ENCODE peak calls at places on chromosomes 5 and 9, in four cellular contexts. T, N, X and L are unnamed samples.

GRCh38 chr5:138566792-138567191 is 8.4 kb downstream of the HSPA9 start:
- DNase-seq in T (no peak), N (no peak), X (no peak), L (no peak)

GRCh38 chr9:124849801-124850200 is 3.5 kb upstream of the WDR38 start:
- DNase-seq in T (no peak), N (peak; percentile 78), X (peak; percentile 79), L (no peak)

GRCh38 chr9:110066929-110067716 is 140.8 kb downstream of the C9orf152 start:
- DNase-seq in T (no peak), N (no peak), X (no peak), L (no peak)

GRCh38 chr9:82957526-82958379 is 105.2 kb downstream of the RASEF start:
- DNase-seq in T (no peak), N (peak; percentile 6), X (no peak), L (no peak)

GRCh38 chr9:72574156-72574810 is 52.9 kb downstream of the TMC1 start:
- DNase-seq in T (no peak), N (no peak), X (no peak), L (no peak)

GRCh38 chr5:160837749-160838593 is 14.0 kb downstream of the ATP10B start:
- DNase-seq in T (no peak), N (peak; percentile 1), X (peak; percentile 62), L (no peak)

GRCh38 chr9:133023117-133023890 is 7.5 kb upstream of the GTF3C5 start:
- DNase-seq in T (no peak), N (no peak), X (no peak), L (peak; percentile 66)

GRCh38 chr9:27865031-27865438 is 291.8 kb upstream of the C9orf72 start:
- DNase-seq in T (no peak), N (peak; percentile 50), X (peak; percentile 4), L (no peak)

GRCh38 chr5:180464603-180464970 is 29.6 kb upstream of the CNOT6 start:
- DNase-seq in T (no peak), N (no peak), X (no peak), L (no peak)

GRCh38 chr5:177447611-177448243 is 1.1 kb downstream of the PRR7 start:
- DNase-seq in T (peak; percentile 88), N (peak; percentile 60), X (peak; percentile 81), L (peak; percentile 43)

GRCh38 chr5:11273180-11273882 is 512.3 kb upstream of the DAP start:
- DNase-seq in T (no peak), N (peak; percentile 54), X (no peak), L (no peak)

GRCh38 chr5:88687253-88687955 is 195.6 kb downstream of the MEF2C start:
- DNase-seq in T (no peak), N (no peak), X (no peak), L (no peak)

GRCh38 chr9:99140685-99141314 is 35.9 kb downstream of the TGFBR1 start:
- DNase-seq in T (peak; percentile 87), N (peak; percentile 39), X (peak; percentile 76), L (peak; percentile 69)

GRCh38 chr9:19698960-19699359 is 89.9 kb downstream of the SLC24A2 start:
- DNase-seq in T (peak; percentile 73), N (no peak), X (no peak), L (no peak)

GRCh38 chr5:172870261-172870806 is 36.3 kb downstream of the ERGIC1 start:
- DNase-seq in T (no peak), N (peak; percentile 98), X (peak; percentile 85), L (no peak)

GRCh38 chr5:39266442-39266841 is 47.1 kb upstream of the FYB1 start:
- DNase-seq in T (no peak), N (no peak), X (no peak), L (no peak)

GRCh38 chr9:95459867-95460626 is 56.7 kb downstream of the PTCH1 start:
- DNase-seq in T (no peak), N (no peak), X (no peak), L (no peak)
- H3K4me2 ChIP-seq in T (no peak overlapping the region), N (no peak overlapping the region), X (peak overlapping the region; percentile 7), L (no peak overlapping the region)

DNA sequence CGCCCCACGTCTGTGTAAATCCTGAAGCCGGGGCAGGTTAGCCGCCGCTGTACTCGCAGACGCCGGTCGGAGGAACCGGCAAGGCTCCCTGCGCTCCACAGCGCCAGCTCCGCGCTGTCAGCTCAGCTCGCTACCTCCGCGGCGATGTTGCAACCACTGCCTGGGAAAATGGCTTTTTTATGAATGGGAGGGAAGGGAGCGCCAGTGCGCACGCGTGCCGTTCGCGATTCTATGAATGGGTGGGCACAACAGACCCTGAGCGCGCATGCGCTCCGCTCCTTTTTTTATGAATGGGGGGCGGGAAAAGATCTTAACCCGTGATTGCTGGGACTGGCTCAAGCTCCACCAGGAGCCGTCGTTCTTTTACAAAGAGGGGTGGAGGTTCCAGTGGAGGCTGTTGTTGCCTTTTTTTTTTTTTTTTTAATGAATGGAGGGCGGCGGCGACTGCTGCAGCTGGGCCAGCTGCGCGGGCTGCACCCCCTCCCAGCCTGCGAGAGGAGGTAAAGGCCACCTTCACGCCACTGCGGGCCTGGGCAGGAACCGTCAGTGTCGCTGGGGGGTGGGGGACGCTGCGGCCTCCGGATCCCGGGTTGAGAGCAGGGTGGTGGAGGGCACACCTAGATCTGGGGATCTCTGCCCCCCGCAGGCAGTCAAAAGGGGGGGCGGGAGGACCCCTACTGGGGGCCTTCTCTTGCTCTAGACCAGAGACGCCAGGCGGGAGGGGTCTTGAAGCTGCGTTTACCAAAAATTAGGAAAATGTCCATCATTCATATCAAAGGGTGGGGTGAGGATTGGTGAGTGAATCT is at the start of gene SPRY4:
- DNase-seq in T (peak; percentile 100), N (peak; percentile 90), X (peak; percentile 99), L (peak; percentile 79)
- H3K4me2 ChIP-seq in T (peak within 1 kb of the TSS; percentile 83), N (peak within 1 kb of the TSS; percentile 97), X (peak within 1 kb of the TSS; percentile 89), L (peak within 1 kb of the TSS; percentile 10)

DNA sequence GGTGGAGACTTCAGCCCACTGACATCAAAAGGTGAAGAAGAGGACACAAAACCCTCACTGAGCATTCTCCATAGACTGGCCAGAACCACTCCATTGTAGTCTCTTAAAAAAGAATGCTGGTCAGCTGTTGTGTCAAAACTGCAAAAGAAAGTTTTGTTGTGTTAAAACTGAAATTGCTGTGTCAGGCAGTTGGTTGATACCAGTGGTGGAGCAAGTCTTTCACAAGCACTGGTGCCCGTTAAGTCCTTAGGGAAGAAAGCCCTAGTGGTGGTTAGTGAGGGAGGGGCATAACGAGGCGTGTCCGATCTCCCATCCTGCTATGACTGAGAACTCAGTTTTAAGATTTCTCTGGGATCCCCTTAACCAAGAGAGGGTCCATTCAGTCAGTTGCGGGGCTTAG is 160.6 kb upstream of the MAP1B start:
- DNase-seq in T (no peak), N (no peak), X (no peak), L (no peak)
- H3K4me2 ChIP-seq in T (no peak overlapping the region), N (no peak overlapping the region), X (no peak overlapping the region), L (no peak overlapping the region)

GRCh38 chr5:148910216-148910615 is 83.8 kb downstream of the ADRB2 start:
- DNase-seq in T (no peak), N (no peak), X (no peak), L (no peak)

GRCh38 chr5:148910686-148911361 is 84.4 kb downstream of the ADRB2 start:
- DNase-seq in T (no peak), N (peak; percentile 53), X (peak; percentile 90), L (no peak)

GRCh38 chr5:148909766-148910165 is 83.4 kb downstream of the ADRB2 start:
- DNase-seq in T (no peak), N (no peak), X (no peak), L (no peak)

GRCh38 chr5:148906968-148907367 is 80.6 kb downstream of the ADRB2 start:
- DNase-seq in T (no peak), N (no peak), X (no peak), L (no peak)

GRCh38 chr5:148909001-148909400 is 82.6 kb downstream of the ADRB2 start:
- DNase-seq in T (no peak), N (peak; percentile 63), X (peak; percentile 81), L (no peak)
- H3K4me2 ChIP-seq in T (no peak overlapping the region), N (no peak overlapping the region), X (peak overlapping the region; percentile 9), L (no peak overlapping the region)

GRCh38 chr9:38017149-38017884 is 51.7 kb downstream of the SHB start:
- DNase-seq in T (peak; percentile 97), N (peak; percentile 91), X (no peak), L (no peak)
- H3K4me2 ChIP-seq in T (no peak overlapping the region), N (peak overlapping the region; percentile 71), X (peak overlapping the region; percentile 39), L (no peak overlapping the region)

DNA sequence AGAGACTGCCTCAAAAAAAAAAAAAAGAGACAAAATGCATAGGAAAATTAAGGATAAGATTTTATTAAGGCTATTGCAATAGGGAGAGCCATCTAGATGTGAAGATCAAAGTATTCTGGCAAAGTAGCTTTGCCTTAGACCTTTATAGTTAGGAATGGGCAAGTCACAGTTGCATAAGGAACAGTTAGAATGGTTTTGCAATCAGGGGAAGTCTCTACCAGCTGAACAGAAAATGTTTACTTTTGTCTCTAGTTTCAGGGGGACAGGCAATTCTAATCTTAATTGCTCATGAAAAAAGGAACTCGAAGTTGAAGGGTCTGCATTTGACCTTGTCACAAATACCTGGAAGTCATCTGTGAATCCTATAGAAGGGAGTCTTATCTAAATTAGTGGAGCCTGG is 13.1 kb upstream of the ATP6V1G1 start:
- DNase-seq in T (no peak), N (no peak), X (no peak), L (no peak)
- H3K4me2 ChIP-seq in T (no peak overlapping the region), N (no peak overlapping the region), X (no peak overlapping the region), L (peak overlapping the region; percentile 44)

GRCh38 chr9:4077499-4078102 is 222.3 kb downstream of the GLIS3 start:
- DNase-seq in T (peak; percentile 78), N (peak; percentile 61), X (peak; percentile 84), L (peak; percentile 19)
- H3K4me2 ChIP-seq in T (no peak overlapping the region), N (no peak overlapping the region), X (no peak overlapping the region), L (no peak overlapping the region)

GRCh38 chr5:73812457-73812856 is 186.5 kb downstream of the ARHGEF28 start:
- DNase-seq in T (no peak), N (peak; percentile 63), X (no peak), L (no peak)

GRCh38 chr5:73812962-73813588 is 187.1 kb downstream of the ARHGEF28 start:
- DNase-seq in T (no peak), N (peak; percentile 16), X (no peak), L (no peak)

GRCh38 chr5:73814234-73814846 is 188.3 kb downstream of the ARHGEF28 start:
- DNase-seq in T (no peak), N (no peak), X (no peak), L (no peak)

GRCh38 chr5:73808916-73809315 is 182.9 kb downstream of the ARHGEF28 start:
- DNase-seq in T (no peak), N (no peak), X (no peak), L (no peak)
- H3K4me2 ChIP-seq in T (no peak overlapping the region), N (no peak overlapping the region), X (no peak overlapping the region), L (no peak overlapping the region)